ENCODE peak calls at places on chromosome X, in eight cellular contexts. C is mucosa of descending colon, L is progenitor cell of endocrine pancreas, O is uterus, P is fibroblast of mammary gland, G is lower lobe of right lung, H is AG04450, J is neural crest cell. W is an unnamed sample.

GRCh38 chrX:135345328-135345645 is 36.0 kb downstream of the ETDC start:
- DNase-seq in C (peak), L (no peak), O (peak), P (peak), G (no peak), H (no peak), J (no peak), W (no peak)

GRCh38 chrX:134006484-134007161 is 21.2 kb upstream of the GPC3 start:
- DNase-seq in C (no peak), L (no peak), O (no peak), P (no peak), G (no peak), H (no peak), J (no peak), W (no peak)

GRCh38 chrX:69664693-69665092 is 48.8 kb downstream of the EDA start:
- DNase-seq in C (no peak), L (no peak), O (no peak), P (no peak), G (no peak), H (no peak), J (no peak), W (no peak)

GRCh38 chrX:47198026-47198686 is 4.5 kb downstream of the UBA1 start:
- DNase-seq in C (no peak), L (no peak), O (no peak), P (no peak), G (no peak), H (no peak), J (no peak), W (no peak)

GRCh38 chrX:78375894-78376293 is 48.5 kb upstream of the CYSLTR1 start:
- DNase-seq in C (no peak), L (no peak), O (no peak), P (no peak), G (no peak), H (no peak), J (no peak), W (no peak)

GRCh38 chrX:100695302-100695701 is 36.6 kb downstream of the SYTL4 start:
- DNase-seq in C (no peak), L (no peak), O (no peak), P (no peak), G (no peak), H (no peak), J (no peak), W (no peak)

GRCh38 chrX:19760841-19761512 is 126.4 kb downstream of the SH3KBP1 start:
- DNase-seq in C (no peak), L (no peak), O (no peak), P (no peak), G (no peak), H (no peak), J (no peak), W (no peak)

GRCh38 chrX:85004255-85004654 is 578 bp downstream of the APOOL start:
- DNase-seq in C (peak), L (no peak), O (no peak), P (peak), G (no peak), H (no peak), J (no peak), W (no peak)

GRCh38 chrX:9164535-9165425 is 130.9 kb upstream of the FAM9B start:
- DNase-seq in C (no peak), L (no peak), O (no peak), P (peak), G (no peak), H (no peak), J (no peak), W (no peak)

GRCh38 chrX:6226053-6226645 is 2.5 kb downstream of the NLGN4X start:
- DNase-seq in C (no peak), L (peak), O (no peak), P (no peak), G (no peak), H (no peak), J (peak), W (peak)

GRCh38 chrX:54865208-54865607 is 55.4 kb upstream of the TRO start:
- DNase-seq in C (no peak), L (no peak), O (no peak), P (no peak), G (no peak), H (no peak), J (no peak), W (no peak)

GRCh38 chrX:39541881-39542280 is 555.9 kb downstream of the BCOR start:
- DNase-seq in C (no peak), L (no peak), O (no peak), P (no peak), G (no peak), H (no peak), J (no peak), W (no peak)

GRCh38 chrX:51144828-51145442 is 187.7 kb upstream of the NUDT10 start:
- DNase-seq in C (peak), L (peak), O (no peak), P (peak), G (no peak), H (no peak), J (peak), W (no peak)

GRCh38 chrX:69066966-69067525 is 98.2 kb downstream of the PJA1 start:
- DNase-seq in C (no peak), L (no peak), O (peak), P (peak), G (no peak), H (no peak), J (no peak), W (peak)

GRCh38 chrX:40950546-40950945 is 134.7 kb upstream of the USP9X start:
- DNase-seq in C (no peak), L (no peak), O (no peak), P (no peak), G (no peak), H (no peak), J (no peak), W (no peak)

GRCh38 chrX:69746051-69746450 is 130.1 kb downstream of the EDA start:
- DNase-seq in C (no peak), L (no peak), O (no peak), P (no peak), G (no peak), H (no peak), J (no peak), W (no peak)

GRCh38 chrX:71859637-71860036 is 51.0 kb upstream of the NHSL2 start:
- DNase-seq in C (peak), L (no peak), O (no peak), P (peak), G (no peak), H (no peak), J (peak), W (no peak)

GRCh38 chrX:21586001-21586400 is 72.1 kb downstream of the KLHL34 start:
- DNase-seq in C (no peak), L (no peak), O (no peak), P (no peak), G (no peak), H (no peak), J (no peak), W (no peak)

GRCh38 chrX:40304115-40304514 is 206.4 kb upstream of the BCOR start:
- DNase-seq in C (no peak), L (no peak), O (no peak), P (no peak), G (no peak), H (no peak), J (no peak), W (no peak)

GRCh38 chrX:132390817-132391216 is 98.0 kb downstream of the MBNL3 start:
- DNase-seq in C (no peak), L (no peak), O (no peak), P (no peak), G (no peak), H (no peak), J (no peak), W (no peak)

GRCh38 chrX:47879447-47879846 is 42.7 kb downstream of the ZNF81 start:
- DNase-seq in C (no peak), L (no peak), O (no peak), P (no peak), G (no peak), H (no peak), J (no peak), W (no peak)

DNA sequence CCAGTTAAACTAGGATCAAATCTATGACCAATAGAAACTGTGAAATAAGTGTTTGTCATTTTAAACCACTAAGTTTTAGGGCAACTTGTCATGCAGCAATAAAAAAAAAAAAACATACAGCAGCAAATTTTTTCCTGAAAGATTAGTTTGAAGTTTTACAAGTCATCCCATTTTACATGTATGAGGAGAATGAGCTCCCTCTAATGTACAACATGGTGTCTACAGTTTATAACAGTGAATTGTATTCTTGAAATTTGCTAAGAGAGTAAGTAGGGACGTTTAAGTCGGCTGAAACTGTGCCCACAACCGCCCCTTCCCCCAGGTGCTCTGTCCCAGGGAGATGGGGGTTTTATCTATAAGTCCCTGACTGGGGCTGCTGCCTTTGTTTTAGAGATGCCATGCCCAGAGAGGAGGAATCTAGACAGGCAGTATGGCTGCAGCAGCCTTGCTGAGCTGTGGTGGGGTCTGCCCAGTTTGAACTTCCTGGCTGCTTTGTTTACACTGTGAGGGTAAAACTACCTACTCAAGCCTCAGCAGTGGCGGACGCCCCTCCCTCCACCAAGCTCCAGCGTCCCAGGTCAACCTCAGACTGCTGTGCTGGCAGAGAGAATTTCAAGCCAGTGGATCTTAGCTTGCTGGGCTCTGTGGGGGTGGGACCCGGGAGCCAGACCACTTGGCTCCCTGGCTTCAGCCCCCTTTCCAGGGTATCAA is 499.3 kb upstream of the CT83 start:
- DNase-seq in C (no peak), L (no peak), O (no peak), P (peak), G (no peak), H (no peak), J (no peak), W (no peak)
- TF ChIP-seq CTCF in C (no peak), L (peak), O (no peak), P (peak), G (no peak), H (no peak), J (peak), W (no peak)

DNA sequence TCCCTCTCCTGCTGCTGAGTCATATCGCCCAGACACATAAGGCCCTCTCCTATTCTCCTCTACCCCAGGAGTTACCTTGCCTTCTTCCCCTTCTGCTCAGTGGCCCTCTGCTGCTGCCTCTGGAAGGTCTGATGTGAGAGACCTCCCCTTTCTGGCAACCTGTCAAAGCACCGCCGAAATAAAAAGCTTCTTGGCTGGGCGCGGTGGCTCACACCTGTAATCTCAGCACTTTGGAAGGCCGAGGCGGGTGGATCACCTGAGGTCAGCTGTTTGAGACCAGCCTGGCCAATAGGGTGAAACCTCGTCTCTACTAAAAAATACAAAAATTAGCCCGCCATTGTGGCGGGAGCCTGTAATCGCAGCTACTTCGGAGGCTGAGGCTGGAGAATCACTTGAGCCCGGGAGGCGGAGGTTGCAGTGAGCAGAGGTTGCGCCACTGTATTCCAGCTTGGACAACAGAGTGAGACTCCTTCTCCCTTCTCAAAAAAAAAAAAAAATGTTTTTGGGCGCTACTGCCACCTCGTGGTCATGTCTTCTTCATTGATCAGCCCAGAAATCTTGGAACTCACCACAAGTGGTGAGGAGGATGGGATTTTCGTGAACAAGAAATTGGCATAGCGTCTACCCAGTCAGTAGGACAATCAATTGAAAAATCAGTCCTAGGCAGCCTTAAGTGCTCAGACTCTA is 8.6 kb upstream of the ZXDA start:
- DNase-seq in C (peak), L (no peak), O (peak), P (peak), G (peak), H (no peak), J (peak), W (no peak)
- TF ChIP-seq CTCF in C (no peak), L (peak), O (peak), P (peak), G (peak), H (peak), J (peak), W (peak)

DNA sequence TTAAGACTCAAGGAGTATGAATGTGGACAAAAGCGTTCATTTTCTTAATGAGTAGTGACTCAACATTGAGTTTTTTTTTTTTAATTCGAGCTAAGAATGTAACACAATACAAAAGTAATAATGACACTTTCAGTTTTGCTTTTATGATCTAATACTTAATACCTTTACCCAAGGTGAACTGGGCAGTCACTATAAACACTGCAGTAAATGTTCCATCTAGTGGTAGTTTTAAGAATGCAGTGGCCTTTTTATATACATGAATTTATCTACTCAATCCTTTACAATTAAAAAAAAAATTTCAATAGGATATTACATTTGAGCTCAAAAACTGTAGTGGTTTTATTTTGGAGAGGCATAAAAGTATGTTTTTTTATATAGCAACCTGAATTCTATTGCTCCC is 33.9 kb downstream of the PDK3 start:
- DNase-seq in C (no peak), L (no peak), O (no peak), P (peak), G (no peak), H (no peak), J (no peak), W (no peak)
- TF ChIP-seq CTCF in C (no peak), L (peak), O (peak), P (peak), G (peak), H (peak), J (peak), W (peak)

GRCh38 chrX:109776432-109776831 is 43.4 kb upstream of the ACSL4 start:
- DNase-seq in C (no peak), L (no peak), O (no peak), P (no peak), G (no peak), H (no peak), J (no peak), W (no peak)
- TF ChIP-seq CTCF in C (no peak), L (no peak), O (no peak), P (no peak), G (no peak), H (no peak), J (no peak), W (no peak)

DNA sequence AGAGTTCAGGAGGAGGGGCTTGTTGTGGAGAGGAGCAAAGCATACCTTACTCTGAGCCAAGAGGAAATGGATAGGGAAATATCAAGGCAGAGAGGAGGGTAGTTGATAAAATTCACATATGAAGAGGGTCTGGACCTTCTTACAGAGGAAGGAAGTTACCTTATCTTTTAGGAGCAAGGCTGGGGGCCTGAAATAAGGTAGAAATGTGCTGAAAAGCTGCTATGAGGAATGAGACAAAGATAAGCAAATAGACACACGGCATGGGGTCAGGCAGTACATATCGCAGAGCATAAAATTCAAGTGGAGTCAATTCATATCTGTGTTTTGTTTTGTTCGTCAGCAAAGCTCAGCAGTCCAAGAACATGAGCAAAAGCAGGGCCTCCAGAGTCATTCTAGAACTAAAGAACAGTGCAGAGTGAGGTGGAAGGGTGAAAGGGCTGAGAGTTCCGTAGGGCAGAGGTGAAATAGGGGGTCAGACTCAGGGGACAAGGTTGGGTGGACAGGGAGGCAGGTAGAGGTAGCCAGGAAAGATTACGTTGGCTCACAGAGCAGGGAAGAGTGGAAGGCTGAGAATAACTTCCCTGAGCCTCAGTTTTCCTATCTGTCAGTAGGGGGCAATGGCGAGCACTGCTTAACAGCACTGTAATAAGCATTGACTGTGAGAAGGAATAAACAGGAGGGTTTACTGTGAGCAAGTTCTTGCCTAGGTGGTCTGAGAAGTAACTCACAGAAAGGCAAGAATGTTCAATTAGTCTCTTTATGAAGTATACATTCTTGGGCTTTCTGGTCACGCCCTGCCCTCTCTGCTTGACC is 9.2 kb downstream of the VSIG4 start:
- DNase-seq in C (peak), L (no peak), O (no peak), P (peak), G (no peak), H (no peak), J (no peak), W (no peak)
- TF ChIP-seq CTCF in C (peak), L (peak), O (no peak), P (peak), G (peak), H (peak), J (peak), W (peak)

GRCh38 chrX:11558972-11559371 is 106.7 kb downstream of the ARHGAP6 start:
- DNase-seq in C (peak), L (no peak), O (no peak), P (no peak), G (peak), H (no peak), J (no peak), W (no peak)
- TF ChIP-seq CTCF in C (no peak), L (peak), O (no peak), P (peak), G (peak), H (peak), J (peak), W (peak)